ENCODE peak calls at places on chromosomes 1 and 21, in six cellular contexts. One of them, this sample, is unnamed.

GRCh38 chr1:152036316-152037216 is at the start of gene S100A11:
- ATAC-seq in right cardiac atrium: peak
- ATAC-seq in HepG2: peak
- ATAC-seq in omental fat pad: peak
- ATAC-seq in activated CD4-positive, alpha-beta T cell treated with anti-CD3 and anti-CD28 coated beads for 36 hours: peak
- ATAC-seq in lower lobe of right lung: peak
- ATAC-seq in this sample: peak

GRCh38 chr1:76713535-76713934 is 153.7 kb upstream of the ST6GALNAC5 start:
- ATAC-seq in right cardiac atrium: no peak
- ATAC-seq in HepG2: no peak
- ATAC-seq in omental fat pad: no peak
- ATAC-seq in activated CD4-positive, alpha-beta T cell treated with anti-CD3 and anti-CD28 coated beads for 36 hours: peak
- ATAC-seq in lower lobe of right lung: no peak
- ATAC-seq in this sample: no peak

GRCh38 chr1:203765029-203765837 is at the start of gene LAX1:
- ATAC-seq in right cardiac atrium: peak
- ATAC-seq in HepG2: no peak
- ATAC-seq in omental fat pad: no peak
- ATAC-seq in activated CD4-positive, alpha-beta T cell treated with anti-CD3 and anti-CD28 coated beads for 36 hours: peak
- ATAC-seq in lower lobe of right lung: peak
- ATAC-seq in this sample: peak

GRCh38 chr1:170126691-170127090 is 19.1 kb upstream of the NTMT2 start:
- ATAC-seq in right cardiac atrium: no peak
- ATAC-seq in HepG2: no peak
- ATAC-seq in omental fat pad: peak
- ATAC-seq in activated CD4-positive, alpha-beta T cell treated with anti-CD3 and anti-CD28 coated beads for 36 hours: peak
- ATAC-seq in lower lobe of right lung: no peak
- ATAC-seq in this sample: no peak

GRCh38 chr1:229578168-229579100 is 19.9 kb upstream of the ABCB10 start:
- ATAC-seq in right cardiac atrium: no peak
- ATAC-seq in HepG2: no peak
- ATAC-seq in omental fat pad: no peak
- ATAC-seq in activated CD4-positive, alpha-beta T cell treated with anti-CD3 and anti-CD28 coated beads for 36 hours: no peak
- ATAC-seq in lower lobe of right lung: no peak
- ATAC-seq in this sample: no peak

GRCh38 chr1:14910947-14911721 is 242.4 kb upstream of the TMEM51 start:
- ATAC-seq in right cardiac atrium: peak
- ATAC-seq in HepG2: peak
- ATAC-seq in omental fat pad: no peak
- ATAC-seq in activated CD4-positive, alpha-beta T cell treated with anti-CD3 and anti-CD28 coated beads for 36 hours: no peak
- ATAC-seq in lower lobe of right lung: peak
- ATAC-seq in this sample: peak

GRCh38 chr21:43853851-43854772 is 10.9 kb upstream of the AGPAT3 start:
- ATAC-seq in right cardiac atrium: peak
- ATAC-seq in HepG2: peak
- ATAC-seq in omental fat pad: no peak
- ATAC-seq in activated CD4-positive, alpha-beta T cell treated with anti-CD3 and anti-CD28 coated beads for 36 hours: no peak
- ATAC-seq in lower lobe of right lung: no peak
- ATAC-seq in this sample: no peak

GRCh38 chr1:91724231-91724630 is 161.7 kb downstream of the TGFBR3 start:
- ATAC-seq in right cardiac atrium: no peak
- ATAC-seq in HepG2: no peak
- ATAC-seq in omental fat pad: no peak
- ATAC-seq in activated CD4-positive, alpha-beta T cell treated with anti-CD3 and anti-CD28 coated beads for 36 hours: no peak
- ATAC-seq in lower lobe of right lung: no peak
- ATAC-seq in this sample: no peak

GRCh38 chr1:156090138-156090821 is 8.0 kb upstream of the MEX3A start:
- ATAC-seq in right cardiac atrium: peak
- ATAC-seq in HepG2: peak
- ATAC-seq in omental fat pad: no peak
- ATAC-seq in activated CD4-positive, alpha-beta T cell treated with anti-CD3 and anti-CD28 coated beads for 36 hours: peak
- ATAC-seq in lower lobe of right lung: peak
- ATAC-seq in this sample: no peak

GRCh38 chr1:214637125-214637524 is 34.1 kb downstream of the CENPF start:
- ATAC-seq in right cardiac atrium: no peak
- ATAC-seq in HepG2: no peak
- ATAC-seq in omental fat pad: no peak
- ATAC-seq in activated CD4-positive, alpha-beta T cell treated with anti-CD3 and anti-CD28 coated beads for 36 hours: no peak
- ATAC-seq in lower lobe of right lung: no peak
- ATAC-seq in this sample: no peak

GRCh38 chr1:56330400-56331026 is 248.8 kb downstream of the PLPP3 start:
- ATAC-seq in right cardiac atrium: peak
- ATAC-seq in HepG2: no peak
- ATAC-seq in omental fat pad: no peak
- ATAC-seq in activated CD4-positive, alpha-beta T cell treated with anti-CD3 and anti-CD28 coated beads for 36 hours: peak
- ATAC-seq in lower lobe of right lung: no peak
- ATAC-seq in this sample: no peak

GRCh38 chr1:54949971-54950360 is 30.5 kb upstream of the TMEM61 start:
- ATAC-seq in right cardiac atrium: peak
- ATAC-seq in HepG2: peak
- ATAC-seq in omental fat pad: peak
- ATAC-seq in activated CD4-positive, alpha-beta T cell treated with anti-CD3 and anti-CD28 coated beads for 36 hours: no peak
- ATAC-seq in lower lobe of right lung: no peak
- ATAC-seq in this sample: no peak

GRCh38 chr1:200444478-200444877 is 34.6 kb upstream of the ZNF281 start:
- ATAC-seq in right cardiac atrium: no peak
- ATAC-seq in HepG2: no peak
- ATAC-seq in omental fat pad: no peak
- ATAC-seq in activated CD4-positive, alpha-beta T cell treated with anti-CD3 and anti-CD28 coated beads for 36 hours: no peak
- ATAC-seq in lower lobe of right lung: no peak
- ATAC-seq in this sample: no peak

GRCh38 chr1:54885863-54886723 is 902 bp downstream of the DHCR24 start:
- ATAC-seq in right cardiac atrium: peak
- ATAC-seq in HepG2: no peak
- ATAC-seq in omental fat pad: peak
- ATAC-seq in activated CD4-positive, alpha-beta T cell treated with anti-CD3 and anti-CD28 coated beads for 36 hours: no peak
- ATAC-seq in lower lobe of right lung: peak
- ATAC-seq in this sample: peak

GRCh38 chr1:173917149-173917548 is at the start of gene SERPINC1:
- ATAC-seq in right cardiac atrium: no peak
- ATAC-seq in HepG2: peak
- ATAC-seq in omental fat pad: no peak
- ATAC-seq in activated CD4-positive, alpha-beta T cell treated with anti-CD3 and anti-CD28 coated beads for 36 hours: no peak
- ATAC-seq in lower lobe of right lung: no peak
- ATAC-seq in this sample: no peak

GRCh38 chr1:232968965-232969364 is 18.6 kb downstream of the NTPCR start:
- ATAC-seq in right cardiac atrium: peak
- ATAC-seq in HepG2: no peak
- ATAC-seq in omental fat pad: peak
- ATAC-seq in activated CD4-positive, alpha-beta T cell treated with anti-CD3 and anti-CD28 coated beads for 36 hours: peak
- ATAC-seq in lower lobe of right lung: peak
- ATAC-seq in this sample: peak

GRCh38 chr1:154502742-154503111 is 515 bp upstream of the SHE start:
- ATAC-seq in right cardiac atrium: peak
- ATAC-seq in HepG2: no peak
- ATAC-seq in omental fat pad: no peak
- ATAC-seq in activated CD4-positive, alpha-beta T cell treated with anti-CD3 and anti-CD28 coated beads for 36 hours: no peak
- ATAC-seq in lower lobe of right lung: peak
- ATAC-seq in this sample: peak

GRCh38 chr1:61058477-61059245 is 23.7 kb upstream of the NFIA start:
- ATAC-seq in right cardiac atrium: no peak
- ATAC-seq in HepG2: no peak
- ATAC-seq in omental fat pad: peak
- ATAC-seq in activated CD4-positive, alpha-beta T cell treated with anti-CD3 and anti-CD28 coated beads for 36 hours: no peak
- ATAC-seq in lower lobe of right lung: no peak
- ATAC-seq in this sample: peak

GRCh38 chr1:178279287-178279686 is 185.4 kb downstream of the RASAL2 start:
- ATAC-seq in right cardiac atrium: no peak
- ATAC-seq in HepG2: no peak
- ATAC-seq in omental fat pad: no peak
- ATAC-seq in activated CD4-positive, alpha-beta T cell treated with anti-CD3 and anti-CD28 coated beads for 36 hours: no peak
- ATAC-seq in lower lobe of right lung: no peak
- ATAC-seq in this sample: no peak

GRCh38 chr1:164589961-164590507 is 31.1 kb downstream of the PBX1 start:
- ATAC-seq in right cardiac atrium: no peak
- ATAC-seq in HepG2: no peak
- ATAC-seq in omental fat pad: no peak
- ATAC-seq in activated CD4-positive, alpha-beta T cell treated with anti-CD3 and anti-CD28 coated beads for 36 hours: no peak
- ATAC-seq in lower lobe of right lung: no peak
- ATAC-seq in this sample: no peak

GRCh38 chr1:221532071-221532755 is 209.7 kb downstream of the DUSP10 start:
- ATAC-seq in right cardiac atrium: no peak
- ATAC-seq in HepG2: no peak
- ATAC-seq in omental fat pad: no peak
- ATAC-seq in activated CD4-positive, alpha-beta T cell treated with anti-CD3 and anti-CD28 coated beads for 36 hours: no peak
- ATAC-seq in lower lobe of right lung: no peak
- ATAC-seq in this sample: peak

GRCh38 chr1:208039536-208040332 is 128.8 kb upstream of the CD34 start:
- ATAC-seq in right cardiac atrium: no peak
- ATAC-seq in HepG2: no peak
- ATAC-seq in omental fat pad: no peak
- ATAC-seq in activated CD4-positive, alpha-beta T cell treated with anti-CD3 and anti-CD28 coated beads for 36 hours: no peak
- ATAC-seq in lower lobe of right lung: no peak
- ATAC-seq in this sample: no peak

GRCh38 chr1:117173006-117173405 is 37.7 kb downstream of the VTCN1 start:
- ATAC-seq in right cardiac atrium: no peak
- ATAC-seq in HepG2: no peak
- ATAC-seq in omental fat pad: no peak
- ATAC-seq in activated CD4-positive, alpha-beta T cell treated with anti-CD3 and anti-CD28 coated beads for 36 hours: no peak
- ATAC-seq in lower lobe of right lung: no peak
- ATAC-seq in this sample: no peak

GRCh38 chr1:31467005-31467674 is 54.1 kb downstream of the SERINC2 start:
- ATAC-seq in right cardiac atrium: no peak
- ATAC-seq in HepG2: no peak
- ATAC-seq in omental fat pad: no peak
- ATAC-seq in activated CD4-positive, alpha-beta T cell treated with anti-CD3 and anti-CD28 coated beads for 36 hours: no peak
- ATAC-seq in lower lobe of right lung: no peak
- ATAC-seq in this sample: peak

GRCh38 chr21:22019766-22020165 is 1021.6 kb downstream of the NCAM2 start:
- ATAC-seq in right cardiac atrium: no peak
- ATAC-seq in HepG2: no peak
- ATAC-seq in omental fat pad: no peak
- ATAC-seq in activated CD4-positive, alpha-beta T cell treated with anti-CD3 and anti-CD28 coated beads for 36 hours: no peak
- ATAC-seq in lower lobe of right lung: no peak
- ATAC-seq in this sample: no peak

GRCh38 chr1:26627959-26628358 is 67.9 kb upstream of the ARID1A start:
- ATAC-seq in right cardiac atrium: no peak
- ATAC-seq in HepG2: no peak
- ATAC-seq in omental fat pad: no peak
- ATAC-seq in activated CD4-positive, alpha-beta T cell treated with anti-CD3 and anti-CD28 coated beads for 36 hours: no peak
- ATAC-seq in lower lobe of right lung: peak
- ATAC-seq in this sample: no peak

GRCh38 chr1:119347858-119348257 is 20.7 kb upstream of the HAO2 start:
- ATAC-seq in right cardiac atrium: no peak
- ATAC-seq in HepG2: no peak
- ATAC-seq in omental fat pad: no peak
- ATAC-seq in activated CD4-positive, alpha-beta T cell treated with anti-CD3 and anti-CD28 coated beads for 36 hours: peak
- ATAC-seq in lower lobe of right lung: no peak
- ATAC-seq in this sample: no peak

GRCh38 chr1:182595641-182596240 is 6.7 kb upstream of the RNASEL start:
- ATAC-seq in right cardiac atrium: peak
- ATAC-seq in HepG2: peak
- ATAC-seq in omental fat pad: peak
- ATAC-seq in activated CD4-positive, alpha-beta T cell treated with anti-CD3 and anti-CD28 coated beads for 36 hours: peak
- ATAC-seq in lower lobe of right lung: peak
- ATAC-seq in this sample: peak

GRCh38 chr1:232316864-232317263 is 313.1 kb downstream of the SIPA1L2 start:
- ATAC-seq in right cardiac atrium: no peak
- ATAC-seq in HepG2: no peak
- ATAC-seq in omental fat pad: no peak
- ATAC-seq in activated CD4-positive, alpha-beta T cell treated with anti-CD3 and anti-CD28 coated beads for 36 hours: no peak
- ATAC-seq in lower lobe of right lung: no peak
- ATAC-seq in this sample: no peak

GRCh38 chr1:180250883-180251509 is 20.9 kb downstream of the LHX4 start:
- ATAC-seq in right cardiac atrium: no peak
- ATAC-seq in HepG2: no peak
- ATAC-seq in omental fat pad: no peak
- ATAC-seq in activated CD4-positive, alpha-beta T cell treated with anti-CD3 and anti-CD28 coated beads for 36 hours: no peak
- ATAC-seq in lower lobe of right lung: no peak
- ATAC-seq in this sample: no peak

GRCh38 chr21:29245104-29245643 is 53.5 kb upstream of the BACH1 start:
- ATAC-seq in right cardiac atrium: no peak
- ATAC-seq in HepG2: no peak
- ATAC-seq in omental fat pad: no peak
- ATAC-seq in activated CD4-positive, alpha-beta T cell treated with anti-CD3 and anti-CD28 coated beads for 36 hours: peak
- ATAC-seq in lower lobe of right lung: peak
- ATAC-seq in this sample: peak

GRCh38 chr1:1144122-1144842 is 28.4 kb upstream of the C1orf159 start:
- ATAC-seq in right cardiac atrium: no peak
- ATAC-seq in HepG2: peak
- ATAC-seq in omental fat pad: no peak
- ATAC-seq in activated CD4-positive, alpha-beta T cell treated with anti-CD3 and anti-CD28 coated beads for 36 hours: peak
- ATAC-seq in lower lobe of right lung: peak
- ATAC-seq in this sample: peak

GRCh38 chr1:172756029-172756428 is 97.1 kb downstream of the FASLG start:
- ATAC-seq in right cardiac atrium: no peak
- ATAC-seq in HepG2: no peak
- ATAC-seq in omental fat pad: no peak
- ATAC-seq in activated CD4-positive, alpha-beta T cell treated with anti-CD3 and anti-CD28 coated beads for 36 hours: no peak
- ATAC-seq in lower lobe of right lung: no peak
- ATAC-seq in this sample: no peak

GRCh38 chr1:233673146-233673946 is 59.4 kb downstream of the KCNK1 start:
- ATAC-seq in right cardiac atrium: no peak
- ATAC-seq in HepG2: no peak
- ATAC-seq in omental fat pad: peak
- ATAC-seq in activated CD4-positive, alpha-beta T cell treated with anti-CD3 and anti-CD28 coated beads for 36 hours: no peak
- ATAC-seq in lower lobe of right lung: no peak
- ATAC-seq in this sample: no peak

GRCh38 chr1:78080767-78081166 is 35.0 kb downstream of the GIPC2 start:
- ATAC-seq in right cardiac atrium: no peak
- ATAC-seq in HepG2: no peak
- ATAC-seq in omental fat pad: no peak
- ATAC-seq in activated CD4-positive, alpha-beta T cell treated with anti-CD3 and anti-CD28 coated beads for 36 hours: no peak
- ATAC-seq in lower lobe of right lung: no peak
- ATAC-seq in this sample: no peak

GRCh38 chr1:211468595-211468994 is 23.4 kb downstream of the RD3 start:
- ATAC-seq in right cardiac atrium: peak
- ATAC-seq in HepG2: no peak
- ATAC-seq in omental fat pad: no peak
- ATAC-seq in activated CD4-positive, alpha-beta T cell treated with anti-CD3 and anti-CD28 coated beads for 36 hours: no peak
- ATAC-seq in lower lobe of right lung: peak
- ATAC-seq in this sample: peak

GRCh38 chr1:69568435-69569280 is 936 bp downstream of the LRRC7 start:
- ATAC-seq in right cardiac atrium: peak
- ATAC-seq in HepG2: no peak
- ATAC-seq in omental fat pad: peak
- ATAC-seq in activated CD4-positive, alpha-beta T cell treated with anti-CD3 and anti-CD28 coated beads for 36 hours: no peak
- ATAC-seq in lower lobe of right lung: peak
- ATAC-seq in this sample: no peak

GRCh38 chr1:228181635-228182034 is 16.0 kb downstream of the IBA57 start:
- ATAC-seq in right cardiac atrium: no peak
- ATAC-seq in HepG2: no peak
- ATAC-seq in omental fat pad: no peak
- ATAC-seq in activated CD4-positive, alpha-beta T cell treated with anti-CD3 and anti-CD28 coated beads for 36 hours: no peak
- ATAC-seq in lower lobe of right lung: no peak
- ATAC-seq in this sample: no peak